ENCODE peak calls at places on chromosomes 1 and 21, in five cellular contexts. A, T, Q, X and N are unnamed samples.

GRCh38 chr1:84836145-84836544 is 56.9 kb downstream of the LPAR3 start:
- DNase-seq in A (no peak), T (no peak), Q (no peak), X (no peak), N (no peak)

GRCh38 chr1:52677407-52677806 is 20.7 kb downstream of the COA7 start:
- DNase-seq in A (no peak), T (no peak), Q (no peak), X (no peak), N (no peak)

GRCh38 chr1:186304982-186305949 is 69.8 kb downstream of the TPR start:
- DNase-seq in A (peak; percentile 38), T (peak; percentile 2), Q (peak; percentile 19), X (no peak), N (peak; percentile 28)

GRCh38 chr1:2412773-2413494 is 570 bp upstream of the PEX10 start:
- DNase-seq in A (peak; percentile 55), T (no peak), Q (peak; percentile 50), X (peak; percentile 19), N (peak; percentile 68)

GRCh38 chr1:243924588-243925349 is 74.7 kb upstream of the AKT3 start:
- DNase-seq in A (no peak), T (no peak), Q (peak; percentile 29), X (no peak), N (no peak)

GRCh38 chr21:39094847-39095525 is 88.3 kb downstream of the PSMG1 start:
- DNase-seq in A (peak; percentile 50), T (no peak), Q (peak; percentile 95), X (no peak), N (peak; percentile 99)

GRCh38 chr1:206721454-206721853 is 36.7 kb downstream of the MAPKAPK2 start:
- DNase-seq in A (no peak), T (no peak), Q (no peak), X (no peak), N (no peak)

GRCh38 chr1:211610779-211611556 is 32.0 kb upstream of the SLC30A1 start:
- DNase-seq in A (no peak), T (no peak), Q (peak; percentile 75), X (no peak), N (peak; percentile 69)